ENCODE peak calls at places on chromosomes 2 and 18, in ten cellular contexts. K, G, F, D, N, C, W, O, S and A are unnamed samples.

GRCh38 chr2:5913729-5914390 is 221.7 kb downstream of the SOX11 start:
- DNase-seq in K (no peak), G (no peak), F (no peak), D (no peak), N (no peak), C (no peak), W (no peak), O (no peak), S (no peak), A (no peak)

GRCh38 chr2:237774811-237775553 is 23.6 kb upstream of the RBM44 start:
- DNase-seq in K (no peak), G (peak; percentile 74), F (peak; percentile 59), D (peak; percentile 62), N (no peak), C (peak; percentile 53), W (no peak), O (peak; percentile 64), S (peak; percentile 64), A (peak; percentile 48)

GRCh38 chr2:42974697-42975357 is 182.4 kb upstream of the HAAO start:
- DNase-seq in K (peak; percentile 85), G (peak; percentile 69), F (peak; percentile 83), D (peak; percentile 82), N (peak; percentile 84), C (peak; percentile 68), W (peak; percentile 91), O (peak; percentile 73), S (peak; percentile 53), A (peak; percentile 77)

GRCh38 chr2:234974501-234975385 is 22.9 kb downstream of the SH3BP4 start:
- DNase-seq in K (no peak), G (peak; percentile 81), F (no peak), D (peak; percentile 71), N (no peak), C (peak; percentile 86), W (no peak), O (peak; percentile 55), S (no peak), A (no peak)

GRCh38 chr2:54535599-54536195 is 79.6 kb downstream of the SPTBN1 start:
- DNase-seq in K (peak; percentile 77), G (no peak), F (no peak), D (peak; percentile 24), N (peak; percentile 54), C (no peak), W (no peak), O (no peak), S (no peak), A (no peak)

GRCh38 chr2:28750316-28751101 is 1.1 kb upstream of the PPP1CB start:
- DNase-seq in K (no peak), G (peak; percentile 66), F (no peak), D (peak; percentile 62), N (no peak), C (peak; percentile 64), W (no peak), O (peak; percentile 8), S (no peak), A (no peak)

GRCh38 chr2:162817921-162818320 is 20.6 kb downstream of the KCNH7 start:
- DNase-seq in K (no peak), G (no peak), F (no peak), D (no peak), N (no peak), C (no peak), W (no peak), O (no peak), S (no peak), A (no peak)

GRCh38 chr2:190119257-190119656 is 56.7 kb upstream of the MSTN start:
- DNase-seq in K (no peak), G (peak; percentile 58), F (no peak), D (peak; percentile 22), N (peak; percentile 30), C (no peak), W (no peak), O (peak; percentile 34), S (no peak), A (peak; percentile 11)

GRCh38 chr2:83969085-83969484 is 490.0 kb downstream of the SUCLG1 start:
- DNase-seq in K (no peak), G (no peak), F (no peak), D (no peak), N (no peak), C (no peak), W (no peak), O (no peak), S (no peak), A (no peak)

GRCh38 chr2:83972123-83972522 is 487.0 kb downstream of the SUCLG1 start:
- DNase-seq in K (no peak), G (no peak), F (no peak), D (peak; percentile 5), N (no peak), C (no peak), W (no peak), O (no peak), S (no peak), A (no peak)

GRCh38 chr2:83971547-83971946 is 487.5 kb downstream of the SUCLG1 start:
- DNase-seq in K (no peak), G (no peak), F (no peak), D (peak; percentile 4), N (no peak), C (no peak), W (no peak), O (no peak), S (no peak), A (no peak)

GRCh38 chr2:83970262-83970929 is 488.7 kb downstream of the SUCLG1 start:
- DNase-seq in K (no peak), G (no peak), F (no peak), D (no peak), N (no peak), C (no peak), W (no peak), O (no peak), S (no peak), A (no peak)

DNA sequence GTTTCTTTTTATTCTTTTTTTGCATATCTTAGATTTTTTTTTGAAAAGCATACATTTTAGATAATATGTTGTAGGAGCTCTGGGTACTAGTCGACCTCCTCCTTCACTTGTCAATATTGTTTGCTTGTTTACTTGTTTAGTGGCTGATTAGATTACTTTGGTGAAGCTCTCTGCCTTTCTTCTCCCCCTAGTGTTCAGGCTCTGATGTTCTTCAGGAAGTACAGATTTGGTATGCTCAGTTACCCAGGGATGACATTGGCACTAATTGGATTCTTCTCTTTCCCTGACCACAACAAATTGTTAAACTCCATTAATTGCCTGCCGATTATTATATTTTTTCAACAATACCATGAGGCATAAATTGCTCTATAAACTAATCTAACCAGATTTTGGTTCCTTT is 491.2 kb downstream of the SUCLG1 start:
- DNase-seq in K (no peak), G (no peak), F (no peak), D (no peak), N (no peak), C (no peak), W (no peak), O (no peak), S (no peak), A (no peak)
- TF ChIP-seq CTCF in K (no peak), G (no peak), F (peak; percentile 48), D (no peak), N (no peak), C (no peak), W (no peak), O (no peak), S (no peak), A (peak; percentile 41)

GRCh38 chr2:221371347-221371746 is 200.8 kb downstream of the EPHA4 start:
- DNase-seq in K (no peak), G (no peak), F (no peak), D (no peak), N (no peak), C (no peak), W (no peak), O (no peak), S (no peak), A (no peak)

GRCh38 chr2:221370076-221370941 is 201.8 kb downstream of the EPHA4 start:
- DNase-seq in K (no peak), G (no peak), F (no peak), D (no peak), N (no peak), C (no peak), W (no peak), O (no peak), S (no peak), A (no peak)

GRCh38 chr2:221374234-221374633 is 197.9 kb downstream of the EPHA4 start:
- DNase-seq in K (no peak), G (no peak), F (no peak), D (no peak), N (no peak), C (no peak), W (no peak), O (no peak), S (no peak), A (no peak)

GRCh38 chr2:221370942-221371221 is 201.2 kb downstream of the EPHA4 start:
- DNase-seq in K (no peak), G (no peak), F (no peak), D (no peak), N (no peak), C (no peak), W (no peak), O (no peak), S (no peak), A (no peak)

DNA sequence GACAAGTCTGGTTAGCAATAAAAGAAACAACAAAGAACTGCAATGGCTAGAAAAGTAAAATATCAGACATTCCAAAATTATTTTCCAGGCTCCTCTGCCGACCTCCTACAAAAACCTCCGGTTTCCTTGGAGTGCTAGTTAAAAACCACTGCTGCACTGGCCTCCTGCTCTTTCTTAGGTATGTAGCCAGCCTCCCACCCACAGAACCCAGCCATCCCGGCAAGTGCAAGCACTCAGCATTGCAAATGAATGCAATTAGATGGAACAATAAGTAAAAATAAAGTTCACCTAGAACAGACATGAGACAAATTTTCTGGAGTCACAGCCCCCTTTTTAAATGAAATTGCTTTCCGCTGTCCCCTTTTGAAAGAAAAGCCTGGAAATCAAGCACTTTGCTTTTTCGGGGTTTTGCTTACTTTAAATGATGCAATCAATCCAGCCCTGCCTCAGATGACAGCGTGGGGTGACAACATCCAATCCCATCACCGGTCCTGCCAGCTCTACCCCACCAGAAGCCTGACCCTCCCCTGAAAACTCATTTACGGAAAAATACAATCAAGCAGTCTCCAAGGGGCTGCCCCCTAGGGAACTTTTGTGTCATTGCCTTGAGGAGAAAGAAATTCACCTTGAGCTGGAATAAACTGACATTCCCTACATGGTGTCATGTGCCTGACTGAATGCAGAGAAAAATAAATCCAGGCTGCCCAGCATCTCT is 199.8 kb downstream of the EPHA4 start:
- DNase-seq in K (no peak), G (no peak), F (peak; percentile 10), D (no peak), N (no peak), C (peak; percentile 7), W (no peak), O (peak; percentile 22), S (no peak), A (no peak)
- TF ChIP-seq CTCF in K (no peak), G (no peak), F (peak; percentile 52), D (no peak), N (no peak), C (peak; percentile 38), W (no peak), O (peak; percentile 2), S (no peak), A (peak; percentile 54)

DNA sequence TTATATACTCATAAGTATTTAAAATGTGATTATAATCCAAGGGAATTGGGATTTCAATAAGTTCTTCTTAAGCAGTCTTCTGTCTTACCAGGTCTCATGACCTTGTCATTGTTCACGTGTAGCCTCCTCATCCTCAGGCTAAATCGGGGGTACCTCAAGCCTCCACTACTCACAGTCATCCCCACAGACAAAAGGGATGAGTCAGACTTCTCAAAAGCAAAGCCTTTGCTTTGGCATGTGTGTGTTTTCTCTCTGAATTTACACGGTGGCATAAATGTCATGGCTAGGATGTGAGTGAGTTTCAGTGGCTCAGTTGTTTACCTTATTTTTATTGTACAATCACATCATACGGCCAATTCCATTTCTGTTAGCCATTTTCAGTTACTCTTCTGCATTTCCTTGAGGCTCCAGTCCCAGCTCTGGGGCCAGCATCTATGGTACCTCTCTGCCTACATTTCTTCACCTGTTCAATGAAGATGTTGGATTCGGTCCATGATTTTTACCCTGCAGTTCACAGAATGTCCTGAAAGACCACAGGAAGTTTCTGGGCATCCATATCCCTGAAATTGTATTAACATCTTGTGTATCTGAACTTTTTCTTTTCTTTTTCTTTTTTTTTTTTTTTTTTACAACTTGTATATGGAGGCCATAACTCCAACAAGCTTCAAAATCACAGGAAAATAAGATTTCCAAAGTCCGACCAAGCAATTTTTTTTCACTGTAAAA is 195.3 kb downstream of the FHOD3 start:
- DNase-seq in K (no peak), G (no peak), F (no peak), D (no peak), N (no peak), C (no peak), W (no peak), O (no peak), S (no peak), A (no peak)
- TF ChIP-seq CTCF in K (no peak), G (no peak), F (no peak), D (no peak), N (no peak), C (no peak), W (no peak), O (no peak), S (no peak), A (no peak)

DNA sequence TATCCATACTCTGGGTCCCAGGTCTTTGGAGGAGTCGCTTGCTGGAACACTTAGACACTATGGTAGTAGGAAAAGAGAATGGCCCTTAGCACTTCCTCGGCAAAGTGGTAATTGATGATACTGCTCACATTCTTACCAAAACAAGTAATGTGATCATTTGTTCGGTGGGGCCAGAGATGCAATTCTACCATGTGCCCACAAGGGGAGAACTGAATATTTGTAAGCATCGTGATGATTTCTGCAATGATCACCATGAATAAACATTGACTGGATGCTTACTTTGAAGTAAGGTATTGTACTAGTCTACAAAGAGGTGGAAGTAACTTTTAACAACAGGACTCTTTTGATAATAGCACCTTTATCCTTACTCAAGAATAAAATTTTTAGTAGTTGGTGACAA is 109.7 kb downstream of the CD8B2 start:
- DNase-seq in K (no peak), G (peak; percentile 13), F (no peak), D (no peak), N (no peak), C (no peak), W (no peak), O (no peak), S (no peak), A (no peak)
- TF ChIP-seq CTCF in K (peak; percentile 42), G (peak; percentile 45), F (peak; percentile 57), D (peak; percentile 27), N (no peak), C (peak; percentile 31), W (no peak), O (peak; percentile 37), S (no peak), A (peak; percentile 34)